ENCODE peak calls at places on chromosomes 3 and 15, in nine cellular contexts. One of them, this sample, is unnamed.

GRCh38 chr3:89332311-89333159 is 225.1 kb downstream of the EPHA3 start:
- DNase-seq in NB4: no peak
- DNase-seq in endothelial cell of umbilical vein: no peak
- DNase-seq in GM12878: no peak
- DNase-seq in A549: no peak
- DNase-seq in SK-N-SH: no peak
- DNase-seq in H1: no peak
- DNase-seq in K562: no peak
- DNase-seq in HepG2: no peak
- DNase-seq in this sample: no peak

GRCh38 chr3:150040097-150040496 is 69.4 kb upstream of the PFN2 start:
- DNase-seq in NB4: no peak
- DNase-seq in endothelial cell of umbilical vein: no peak
- DNase-seq in GM12878: no peak
- DNase-seq in A549: no peak
- DNase-seq in SK-N-SH: no peak
- DNase-seq in H1: no peak
- DNase-seq in K562: no peak
- DNase-seq in HepG2: no peak
- DNase-seq in this sample: no peak

GRCh38 chr15:98433302-98433701 is 215.0 kb upstream of the IGF1R start:
- DNase-seq in NB4: no peak
- DNase-seq in endothelial cell of umbilical vein: no peak
- DNase-seq in GM12878: no peak
- DNase-seq in A549: no peak
- DNase-seq in SK-N-SH: no peak
- DNase-seq in H1: no peak
- DNase-seq in K562: no peak
- DNase-seq in HepG2: no peak
- DNase-seq in this sample: no peak

GRCh38 chr3:17070560-17070959 is 185.8 kb downstream of the PLCL2 start:
- DNase-seq in NB4: no peak
- DNase-seq in endothelial cell of umbilical vein: no peak
- DNase-seq in GM12878: no peak
- DNase-seq in A549: peak
- DNase-seq in SK-N-SH: no peak
- DNase-seq in H1: no peak
- DNase-seq in K562: no peak
- DNase-seq in HepG2: no peak
- DNase-seq in this sample: no peak

GRCh38 chr15:29785068-29785467 is 37.2 kb downstream of the TJP1 start:
- DNase-seq in NB4: no peak
- DNase-seq in endothelial cell of umbilical vein: no peak
- DNase-seq in GM12878: no peak
- DNase-seq in A549: no peak
- DNase-seq in SK-N-SH: no peak
- DNase-seq in H1: no peak
- DNase-seq in K562: no peak
- DNase-seq in HepG2: no peak
- DNase-seq in this sample: no peak

GRCh38 chr15:88794001-88794400 is 9.2 kb upstream of the ACAN start:
- DNase-seq in NB4: no peak
- DNase-seq in endothelial cell of umbilical vein: no peak
- DNase-seq in GM12878: no peak
- DNase-seq in A549: no peak
- DNase-seq in SK-N-SH: no peak
- DNase-seq in H1: peak
- DNase-seq in K562: no peak
- DNase-seq in HepG2: no peak
- DNase-seq in this sample: no peak

GRCh38 chr3:157142315-157142714 is 17.6 kb downstream of the CCNL1 start:
- DNase-seq in NB4: no peak
- DNase-seq in endothelial cell of umbilical vein: no peak
- DNase-seq in GM12878: no peak
- DNase-seq in A549: no peak
- DNase-seq in SK-N-SH: no peak
- DNase-seq in H1: no peak
- DNase-seq in K562: no peak
- DNase-seq in HepG2: no peak
- DNase-seq in this sample: no peak

GRCh38 chr15:43795997-43796396 is 3.9 kb downstream of the SERF2 start:
- DNase-seq in NB4: no peak
- DNase-seq in endothelial cell of umbilical vein: no peak
- DNase-seq in GM12878: no peak
- DNase-seq in A549: no peak
- DNase-seq in SK-N-SH: no peak
- DNase-seq in H1: no peak
- DNase-seq in K562: no peak
- DNase-seq in HepG2: no peak
- DNase-seq in this sample: no peak

GRCh38 chr3:193240850-193241706 is at the start of gene PLAAT1:
- DNase-seq in NB4: no peak
- DNase-seq in endothelial cell of umbilical vein: peak
- DNase-seq in GM12878: no peak
- DNase-seq in A549: peak
- DNase-seq in SK-N-SH: peak
- DNase-seq in H1: peak
- DNase-seq in K562: peak
- DNase-seq in HepG2: no peak
- DNase-seq in this sample: no peak

GRCh38 chr15:39447431-39447830 is 133.4 kb upstream of the THBS1 start:
- DNase-seq in NB4: no peak
- DNase-seq in endothelial cell of umbilical vein: no peak
- DNase-seq in GM12878: no peak
- DNase-seq in A549: no peak
- DNase-seq in SK-N-SH: no peak
- DNase-seq in H1: no peak
- DNase-seq in K562: no peak
- DNase-seq in HepG2: no peak
- DNase-seq in this sample: no peak

GRCh38 chr3:186151077-186151971 is 42.4 kb upstream of the ETV5 start:
- DNase-seq in NB4: peak
- DNase-seq in endothelial cell of umbilical vein: no peak
- DNase-seq in GM12878: peak
- DNase-seq in A549: no peak
- DNase-seq in SK-N-SH: no peak
- DNase-seq in H1: no peak
- DNase-seq in K562: no peak
- DNase-seq in HepG2: no peak
- DNase-seq in this sample: no peak

GRCh38 chr3:81245043-81245442 is 516.4 kb downstream of the GBE1 start:
- DNase-seq in NB4: no peak
- DNase-seq in endothelial cell of umbilical vein: no peak
- DNase-seq in GM12878: no peak
- DNase-seq in A549: no peak
- DNase-seq in SK-N-SH: no peak
- DNase-seq in H1: no peak
- DNase-seq in K562: no peak
- DNase-seq in HepG2: no peak
- DNase-seq in this sample: no peak

GRCh38 chr3:4821975-4822374 is 157.3 kb upstream of the BHLHE40 start:
- DNase-seq in NB4: no peak
- DNase-seq in endothelial cell of umbilical vein: no peak
- DNase-seq in GM12878: no peak
- DNase-seq in A549: no peak
- DNase-seq in SK-N-SH: no peak
- DNase-seq in H1: peak
- DNase-seq in K562: no peak
- DNase-seq in HepG2: no peak
- DNase-seq in this sample: no peak

GRCh38 chr3:190739726-190740230 is 122.7 kb downstream of the GMNC start:
- DNase-seq in NB4: no peak
- DNase-seq in endothelial cell of umbilical vein: no peak
- DNase-seq in GM12878: no peak
- DNase-seq in A549: no peak
- DNase-seq in SK-N-SH: no peak
- DNase-seq in H1: no peak
- DNase-seq in K562: no peak
- DNase-seq in HepG2: no peak
- DNase-seq in this sample: no peak

GRCh38 chr3:178655488-178655887 is 119.3 kb downstream of the KCNMB2 start:
- DNase-seq in NB4: no peak
- DNase-seq in endothelial cell of umbilical vein: no peak
- DNase-seq in GM12878: no peak
- DNase-seq in A549: no peak
- DNase-seq in SK-N-SH: no peak
- DNase-seq in H1: no peak
- DNase-seq in K562: no peak
- DNase-seq in HepG2: no peak
- DNase-seq in this sample: no peak

GRCh38 chr15:55942332-55942731 is 51.1 kb downstream of the NEDD4 start:
- DNase-seq in NB4: peak
- DNase-seq in endothelial cell of umbilical vein: peak
- DNase-seq in GM12878: no peak
- DNase-seq in A549: no peak
- DNase-seq in SK-N-SH: no peak
- DNase-seq in H1: no peak
- DNase-seq in K562: no peak
- DNase-seq in HepG2: no peak
- DNase-seq in this sample: no peak

GRCh38 chr15:39399600-39399999 is 181.3 kb upstream of the THBS1 start:
- DNase-seq in NB4: no peak
- DNase-seq in endothelial cell of umbilical vein: no peak
- DNase-seq in GM12878: no peak
- DNase-seq in A549: no peak
- DNase-seq in SK-N-SH: no peak
- DNase-seq in H1: no peak
- DNase-seq in K562: no peak
- DNase-seq in HepG2: no peak
- DNase-seq in this sample: no peak

GRCh38 chr3:47365213-47366153 is 15.3 kb upstream of the PTPN23 start:
- DNase-seq in NB4: no peak
- DNase-seq in endothelial cell of umbilical vein: peak
- DNase-seq in GM12878: no peak
- DNase-seq in A549: no peak
- DNase-seq in SK-N-SH: no peak
- DNase-seq in H1: no peak
- DNase-seq in K562: no peak
- DNase-seq in HepG2: no peak
- DNase-seq in this sample: no peak

GRCh38 chr15:67091073-67091965 is 25.9 kb downstream of the SMAD3 start:
- DNase-seq in NB4: peak
- DNase-seq in endothelial cell of umbilical vein: peak
- DNase-seq in GM12878: peak
- DNase-seq in A549: peak
- DNase-seq in SK-N-SH: peak
- DNase-seq in H1: no peak
- DNase-seq in K562: peak
- DNase-seq in HepG2: no peak
- DNase-seq in this sample: peak

GRCh38 chr3:153290278-153291015 is 128.4 kb downstream of the RAP2B start:
- DNase-seq in NB4: peak
- DNase-seq in endothelial cell of umbilical vein: peak
- DNase-seq in GM12878: no peak
- DNase-seq in A549: peak
- DNase-seq in SK-N-SH: no peak
- DNase-seq in H1: no peak
- DNase-seq in K562: peak
- DNase-seq in HepG2: no peak
- DNase-seq in this sample: no peak

GRCh38 chr3:24185738-24186384 is 240.8 kb downstream of the NR1D2 start:
- DNase-seq in NB4: peak
- DNase-seq in endothelial cell of umbilical vein: peak
- DNase-seq in GM12878: no peak
- DNase-seq in A549: peak
- DNase-seq in SK-N-SH: peak
- DNase-seq in H1: peak
- DNase-seq in K562: peak
- DNase-seq in HepG2: peak
- DNase-seq in this sample: peak

GRCh38 chr15:62809106-62809967 is 233.2 kb upstream of the TPM1 start:
- DNase-seq in NB4: no peak
- DNase-seq in endothelial cell of umbilical vein: no peak
- DNase-seq in GM12878: no peak
- DNase-seq in A549: no peak
- DNase-seq in SK-N-SH: peak
- DNase-seq in H1: no peak
- DNase-seq in K562: no peak
- DNase-seq in HepG2: peak
- DNase-seq in this sample: no peak

GRCh38 chr3:150408232-150409124 is at the start of gene TSC22D2:
- DNase-seq in NB4: peak
- DNase-seq in endothelial cell of umbilical vein: peak
- DNase-seq in GM12878: peak
- DNase-seq in A549: peak
- DNase-seq in SK-N-SH: peak
- DNase-seq in H1: peak
- DNase-seq in K562: peak
- DNase-seq in HepG2: peak
- DNase-seq in this sample: peak

GRCh38 chr3:182000454-182000853 is 288.7 kb downstream of the SOX2 start:
- DNase-seq in NB4: no peak
- DNase-seq in endothelial cell of umbilical vein: no peak
- DNase-seq in GM12878: no peak
- DNase-seq in A549: no peak
- DNase-seq in SK-N-SH: no peak
- DNase-seq in H1: no peak
- DNase-seq in K562: no peak
- DNase-seq in HepG2: no peak
- DNase-seq in this sample: no peak
- TF ChIP-seq MAX in NB4: no peak
- TF ChIP-seq MAX in endothelial cell of umbilical vein: no peak
- TF ChIP-seq MAX in GM12878: no peak
- TF ChIP-seq MAX in A549: no peak
- TF ChIP-seq MAX in SK-N-SH: no peak
- TF ChIP-seq MAX in H1: no peak
- TF ChIP-seq MAX in K562: no peak
- TF ChIP-seq MAX in HepG2: no peak
- TF ChIP-seq MAX in this sample: no peak

GRCh38 chr15:40567111-40567510 is 2.0 kb upstream of the RPUSD2 start:
- DNase-seq in NB4: peak
- DNase-seq in endothelial cell of umbilical vein: peak
- DNase-seq in GM12878: no peak
- DNase-seq in A549: no peak
- DNase-seq in SK-N-SH: no peak
- DNase-seq in H1: peak
- DNase-seq in K562: no peak
- DNase-seq in HepG2: peak
- DNase-seq in this sample: peak
- TF ChIP-seq CTCF in NB4: peak
- TF ChIP-seq CTCF in endothelial cell of umbilical vein: peak
- TF ChIP-seq CTCF in GM12878: peak
- TF ChIP-seq CTCF in A549: peak
- TF ChIP-seq CTCF in SK-N-SH: peak
- TF ChIP-seq CTCF in H1: peak
- TF ChIP-seq CTCF in K562: peak
- TF ChIP-seq CTCF in HepG2: peak
- TF ChIP-seq CTCF in this sample: peak

GRCh38 chr3:27714692-27715453 is 7.2 kb downstream of the EOMES start:
- DNase-seq in NB4: no peak
- DNase-seq in endothelial cell of umbilical vein: no peak
- DNase-seq in GM12878: no peak
- DNase-seq in A549: no peak
- DNase-seq in SK-N-SH: no peak
- DNase-seq in H1: peak
- DNase-seq in K562: no peak
- DNase-seq in HepG2: peak
- DNase-seq in this sample: no peak
- H3K4me3 ChIP-seq in NB4: no peak
- H3K4me3 ChIP-seq in endothelial cell of umbilical vein: no peak
- H3K4me3 ChIP-seq in GM12878: no peak
- H3K4me3 ChIP-seq in A549: peak
- H3K4me3 ChIP-seq in SK-N-SH: no peak
- H3K4me3 ChIP-seq in H1: peak
- H3K4me3 ChIP-seq in K562: no peak
- H3K4me3 ChIP-seq in HepG2: peak
- H3K4me3 ChIP-seq in this sample: no peak

GRCh38 chr3:127822836-127823589 is 698 bp upstream of the MGLL start:
- DNase-seq in NB4: no peak
- DNase-seq in endothelial cell of umbilical vein: no peak
- DNase-seq in GM12878: no peak
- DNase-seq in A549: no peak
- DNase-seq in SK-N-SH: peak
- DNase-seq in H1: no peak
- DNase-seq in K562: peak
- DNase-seq in HepG2: no peak
- DNase-seq in this sample: no peak
- TF ChIP-seq MAX in NB4: no peak
- TF ChIP-seq MAX in endothelial cell of umbilical vein: no peak
- TF ChIP-seq MAX in GM12878: peak
- TF ChIP-seq MAX in A549: peak
- TF ChIP-seq MAX in SK-N-SH: no peak
- TF ChIP-seq MAX in H1: no peak
- TF ChIP-seq MAX in K562: no peak
- TF ChIP-seq MAX in HepG2: no peak
- TF ChIP-seq MAX in this sample: no peak